ENCODE peak calls at places on chromosomes 16 and 17, in nine cellular contexts. One of them, this sample, is unnamed.

GRCh38 chr17:19329136-19329535 is 33.4 kb downstream of the B9D1 start:
- DNase-seq in HS-27A: no peak
- DNase-seq in H7: no peak
- DNase-seq in stimulated activated CD4-positive, alpha-beta T cell treated with anti-CD3 and anti-CD28 coated beads, Interleukin-1b, Interleukin-23, amount 100 ng/mL, for 24 hours: no peak
- DNase-seq in sigmoid colon: peak
- DNase-seq in NCI-H1930: no peak
- DNase-seq in activated naive CD4-positive, alpha-beta T cell: no peak
- DNase-seq in effector CD4-positive, alpha-beta T cell: no peak
- DNase-seq in fibroblast of the aortic adventitia: no peak
- DNase-seq in this sample: no peak

GRCh38 chr17:19650826-19651225 is 2.3 kb downstream of the ALDH3A2 start:
- DNase-seq in HS-27A: no peak
- DNase-seq in H7: no peak
- DNase-seq in stimulated activated CD4-positive, alpha-beta T cell treated with anti-CD3 and anti-CD28 coated beads, Interleukin-1b, Interleukin-23, amount 100 ng/mL, for 24 hours: no peak
- DNase-seq in sigmoid colon: no peak
- DNase-seq in NCI-H1930: no peak
- DNase-seq in activated naive CD4-positive, alpha-beta T cell: no peak
- DNase-seq in effector CD4-positive, alpha-beta T cell: no peak
- DNase-seq in fibroblast of the aortic adventitia: no peak
- DNase-seq in this sample: no peak

GRCh38 chr16:82004651-82005490 is 6.4 kb downstream of the SDR42E1 start:
- DNase-seq in HS-27A: no peak
- DNase-seq in H7: no peak
- DNase-seq in stimulated activated CD4-positive, alpha-beta T cell treated with anti-CD3 and anti-CD28 coated beads, Interleukin-1b, Interleukin-23, amount 100 ng/mL, for 24 hours: no peak
- DNase-seq in sigmoid colon: no peak
- DNase-seq in NCI-H1930: no peak
- DNase-seq in activated naive CD4-positive, alpha-beta T cell: no peak
- DNase-seq in effector CD4-positive, alpha-beta T cell: no peak
- DNase-seq in fibroblast of the aortic adventitia: no peak
- DNase-seq in this sample: no peak

GRCh38 chr16:69112285-69113129 is 7.1 kb downstream of the HAS3 start:
- DNase-seq in HS-27A: no peak
- DNase-seq in H7: peak
- DNase-seq in stimulated activated CD4-positive, alpha-beta T cell treated with anti-CD3 and anti-CD28 coated beads, Interleukin-1b, Interleukin-23, amount 100 ng/mL, for 24 hours: no peak
- DNase-seq in sigmoid colon: peak
- DNase-seq in NCI-H1930: no peak
- DNase-seq in activated naive CD4-positive, alpha-beta T cell: peak
- DNase-seq in effector CD4-positive, alpha-beta T cell: peak
- DNase-seq in fibroblast of the aortic adventitia: peak
- DNase-seq in this sample: no peak

GRCh38 chr17:62062936-62063335 is 2.1 kb downstream of the MED13 start:
- DNase-seq in HS-27A: no peak
- DNase-seq in H7: no peak
- DNase-seq in stimulated activated CD4-positive, alpha-beta T cell treated with anti-CD3 and anti-CD28 coated beads, Interleukin-1b, Interleukin-23, amount 100 ng/mL, for 24 hours: no peak
- DNase-seq in sigmoid colon: no peak
- DNase-seq in NCI-H1930: no peak
- DNase-seq in activated naive CD4-positive, alpha-beta T cell: no peak
- DNase-seq in effector CD4-positive, alpha-beta T cell: no peak
- DNase-seq in fibroblast of the aortic adventitia: no peak
- DNase-seq in this sample: no peak

GRCh38 chr16:56849690-56850680 is 15.0 kb upstream of the SLC12A3 start:
- DNase-seq in HS-27A: no peak
- DNase-seq in H7: no peak
- DNase-seq in stimulated activated CD4-positive, alpha-beta T cell treated with anti-CD3 and anti-CD28 coated beads, Interleukin-1b, Interleukin-23, amount 100 ng/mL, for 24 hours: no peak
- DNase-seq in sigmoid colon: no peak
- DNase-seq in NCI-H1930: no peak
- DNase-seq in activated naive CD4-positive, alpha-beta T cell: no peak
- DNase-seq in effector CD4-positive, alpha-beta T cell: no peak
- DNase-seq in fibroblast of the aortic adventitia: peak
- DNase-seq in this sample: no peak

GRCh38 chr17:29847527-29847931 is 82.5 kb downstream of the SSH2 start:
- DNase-seq in HS-27A: no peak
- DNase-seq in H7: no peak
- DNase-seq in stimulated activated CD4-positive, alpha-beta T cell treated with anti-CD3 and anti-CD28 coated beads, Interleukin-1b, Interleukin-23, amount 100 ng/mL, for 24 hours: no peak
- DNase-seq in sigmoid colon: no peak
- DNase-seq in NCI-H1930: no peak
- DNase-seq in activated naive CD4-positive, alpha-beta T cell: no peak
- DNase-seq in effector CD4-positive, alpha-beta T cell: no peak
- DNase-seq in fibroblast of the aortic adventitia: peak
- DNase-seq in this sample: no peak

GRCh38 chr16:12930881-12931280 is 29.5 kb downstream of the SHISA9 start:
- DNase-seq in HS-27A: no peak
- DNase-seq in H7: no peak
- DNase-seq in stimulated activated CD4-positive, alpha-beta T cell treated with anti-CD3 and anti-CD28 coated beads, Interleukin-1b, Interleukin-23, amount 100 ng/mL, for 24 hours: no peak
- DNase-seq in sigmoid colon: no peak
- DNase-seq in NCI-H1930: no peak
- DNase-seq in activated naive CD4-positive, alpha-beta T cell: no peak
- DNase-seq in effector CD4-positive, alpha-beta T cell: no peak
- DNase-seq in fibroblast of the aortic adventitia: no peak
- DNase-seq in this sample: no peak

GRCh38 chr16:75695708-75696107 is 5.6 kb downstream of the DUXB start:
- DNase-seq in HS-27A: no peak
- DNase-seq in H7: peak
- DNase-seq in stimulated activated CD4-positive, alpha-beta T cell treated with anti-CD3 and anti-CD28 coated beads, Interleukin-1b, Interleukin-23, amount 100 ng/mL, for 24 hours: no peak
- DNase-seq in sigmoid colon: no peak
- DNase-seq in NCI-H1930: no peak
- DNase-seq in activated naive CD4-positive, alpha-beta T cell: no peak
- DNase-seq in effector CD4-positive, alpha-beta T cell: no peak
- DNase-seq in fibroblast of the aortic adventitia: peak
- DNase-seq in this sample: no peak

GRCh38 chr16:53041196-53041977 is 11.3 kb downstream of the CHD9NB start:
- DNase-seq in HS-27A: no peak
- DNase-seq in H7: no peak
- DNase-seq in stimulated activated CD4-positive, alpha-beta T cell treated with anti-CD3 and anti-CD28 coated beads, Interleukin-1b, Interleukin-23, amount 100 ng/mL, for 24 hours: no peak
- DNase-seq in sigmoid colon: peak
- DNase-seq in NCI-H1930: no peak
- DNase-seq in activated naive CD4-positive, alpha-beta T cell: no peak
- DNase-seq in effector CD4-positive, alpha-beta T cell: no peak
- DNase-seq in fibroblast of the aortic adventitia: peak
- DNase-seq in this sample: no peak

GRCh38 chr17:76452646-76453430 is at the start of gene UBE2O:
- DNase-seq in HS-27A: peak
- DNase-seq in H7: peak
- DNase-seq in stimulated activated CD4-positive, alpha-beta T cell treated with anti-CD3 and anti-CD28 coated beads, Interleukin-1b, Interleukin-23, amount 100 ng/mL, for 24 hours: peak
- DNase-seq in sigmoid colon: peak
- DNase-seq in NCI-H1930: peak
- DNase-seq in activated naive CD4-positive, alpha-beta T cell: peak
- DNase-seq in effector CD4-positive, alpha-beta T cell: peak
- DNase-seq in fibroblast of the aortic adventitia: peak
- DNase-seq in this sample: no peak

GRCh38 chr17:11668633-11669032 is 70.4 kb downstream of the DNAH9 start:
- DNase-seq in HS-27A: no peak
- DNase-seq in H7: peak
- DNase-seq in stimulated activated CD4-positive, alpha-beta T cell treated with anti-CD3 and anti-CD28 coated beads, Interleukin-1b, Interleukin-23, amount 100 ng/mL, for 24 hours: no peak
- DNase-seq in sigmoid colon: no peak
- DNase-seq in NCI-H1930: no peak
- DNase-seq in activated naive CD4-positive, alpha-beta T cell: no peak
- DNase-seq in effector CD4-positive, alpha-beta T cell: no peak
- DNase-seq in fibroblast of the aortic adventitia: no peak
- DNase-seq in this sample: no peak

GRCh38 chr16:71360378-71360777 is 1.9 kb downstream of the CALB2 start:
- DNase-seq in HS-27A: peak
- DNase-seq in H7: no peak
- DNase-seq in stimulated activated CD4-positive, alpha-beta T cell treated with anti-CD3 and anti-CD28 coated beads, Interleukin-1b, Interleukin-23, amount 100 ng/mL, for 24 hours: no peak
- DNase-seq in sigmoid colon: no peak
- DNase-seq in NCI-H1930: no peak
- DNase-seq in activated naive CD4-positive, alpha-beta T cell: no peak
- DNase-seq in effector CD4-positive, alpha-beta T cell: no peak
- DNase-seq in fibroblast of the aortic adventitia: peak
- DNase-seq in this sample: peak

GRCh38 chr17:35080536-35080935 is 17.0 kb upstream of the RFFL start:
- DNase-seq in HS-27A: no peak
- DNase-seq in H7: no peak
- DNase-seq in stimulated activated CD4-positive, alpha-beta T cell treated with anti-CD3 and anti-CD28 coated beads, Interleukin-1b, Interleukin-23, amount 100 ng/mL, for 24 hours: no peak
- DNase-seq in sigmoid colon: no peak
- DNase-seq in NCI-H1930: no peak
- DNase-seq in activated naive CD4-positive, alpha-beta T cell: no peak
- DNase-seq in effector CD4-positive, alpha-beta T cell: no peak
- DNase-seq in fibroblast of the aortic adventitia: no peak
- DNase-seq in this sample: no peak

GRCh38 chr17:75769536-75769935 is 4.5 kb upstream of the GALK1 start:
- DNase-seq in HS-27A: no peak
- DNase-seq in H7: no peak
- DNase-seq in stimulated activated CD4-positive, alpha-beta T cell treated with anti-CD3 and anti-CD28 coated beads, Interleukin-1b, Interleukin-23, amount 100 ng/mL, for 24 hours: no peak
- DNase-seq in sigmoid colon: peak
- DNase-seq in NCI-H1930: no peak
- DNase-seq in activated naive CD4-positive, alpha-beta T cell: no peak
- DNase-seq in effector CD4-positive, alpha-beta T cell: no peak
- DNase-seq in fibroblast of the aortic adventitia: no peak
- DNase-seq in this sample: no peak

GRCh38 chr16:83143788-83144187 is 517.0 kb downstream of the CDH13 start:
- DNase-seq in HS-27A: peak
- DNase-seq in H7: no peak
- DNase-seq in stimulated activated CD4-positive, alpha-beta T cell treated with anti-CD3 and anti-CD28 coated beads, Interleukin-1b, Interleukin-23, amount 100 ng/mL, for 24 hours: no peak
- DNase-seq in sigmoid colon: no peak
- DNase-seq in NCI-H1930: no peak
- DNase-seq in activated naive CD4-positive, alpha-beta T cell: no peak
- DNase-seq in effector CD4-positive, alpha-beta T cell: no peak
- DNase-seq in fibroblast of the aortic adventitia: peak
- DNase-seq in this sample: peak